ENCODE peak calls at places on chromosome X, in nine cellular contexts. One of them, this sample, is unnamed. For H3K27me3, the result is how much of the 10 kb centered on the place peaks cover.

GRCh38 chrX:41137589-41137988 is 52.3 kb downstream of the USP9X start:
- DNase-seq in transverse colon: no peak
- DNase-seq in GM23338: peak
- DNase-seq in HL-60: no peak
- DNase-seq in spleen: no peak
- DNase-seq in stomach: no peak
- DNase-seq in esophagus muscularis mucosa: no peak
- DNase-seq in upper lobe of left lung: no peak
- DNase-seq in HCT116: no peak
- DNase-seq in this sample: no peak

GRCh38 chrX:295136-295535 is 14.0 kb downstream of the PLCXD1 start:
- DNase-seq in stomach: no peak
- DNase-seq in transverse colon: no peak
- DNase-seq in upper lobe of left lung: no peak
- DNase-seq in HL-60: no peak
- DNase-seq in esophagus muscularis mucosa: no peak
- DNase-seq in HCT116: no peak
- DNase-seq in GM23338: no peak
- DNase-seq in spleen: peak
- DNase-seq in this sample: peak

GRCh38 chrX:40120838-40121580 is 23.3 kb upstream of the BCOR start:
- DNase-seq in stomach: no peak
- DNase-seq in transverse colon: no peak
- DNase-seq in GM23338: no peak
- DNase-seq in spleen: no peak
- DNase-seq in HL-60: peak
- DNase-seq in esophagus muscularis mucosa: no peak
- DNase-seq in upper lobe of left lung: no peak
- DNase-seq in HCT116: no peak
- DNase-seq in this sample: no peak

GRCh38 chrX:108437789-108438623 is at the start of gene COL4A6:
- DNase-seq in upper lobe of left lung: peak
- DNase-seq in esophagus muscularis mucosa: no peak
- DNase-seq in transverse colon: no peak
- DNase-seq in GM23338: peak
- DNase-seq in HCT116: no peak
- DNase-seq in spleen: no peak
- DNase-seq in HL-60: no peak
- DNase-seq in stomach: no peak
- DNase-seq in this sample: no peak

GRCh38 chrX:25049347-25049746 is 33.6 kb upstream of the ARX start:
- DNase-seq in HL-60: peak
- DNase-seq in upper lobe of left lung: no peak
- DNase-seq in GM23338: no peak
- DNase-seq in spleen: no peak
- DNase-seq in transverse colon: no peak
- DNase-seq in HCT116: no peak
- DNase-seq in stomach: no peak
- DNase-seq in esophagus muscularis mucosa: no peak
- DNase-seq in this sample: no peak

GRCh38 chrX:23952984-23953907 is 45.4 kb downstream of the CXorf58 start:
- DNase-seq in HL-60: peak
- DNase-seq in GM23338: peak
- DNase-seq in stomach: no peak
- DNase-seq in transverse colon: no peak
- DNase-seq in spleen: no peak
- DNase-seq in esophagus muscularis mucosa: no peak
- DNase-seq in upper lobe of left lung: peak
- DNase-seq in HCT116: no peak
- DNase-seq in this sample: no peak

GRCh38 chrX:33808636-33809035 is 323.5 kb downstream of the FAM47A start:
- DNase-seq in transverse colon: no peak
- DNase-seq in stomach: no peak
- DNase-seq in HL-60: no peak
- DNase-seq in upper lobe of left lung: no peak
- DNase-seq in GM23338: peak
- DNase-seq in spleen: no peak
- DNase-seq in esophagus muscularis mucosa: no peak
- DNase-seq in HCT116: no peak
- DNase-seq in this sample: no peak

GRCh38 chrX:17563515-17563914 is 173.8 kb upstream of the SCML1 start:
- DNase-seq in transverse colon: no peak
- DNase-seq in stomach: no peak
- DNase-seq in GM23338: no peak
- DNase-seq in HCT116: no peak
- DNase-seq in HL-60: peak
- DNase-seq in spleen: no peak
- DNase-seq in esophagus muscularis mucosa: no peak
- DNase-seq in upper lobe of left lung: no peak
- DNase-seq in this sample: no peak

GRCh38 chrX:134396174-134396573 is 63.8 kb upstream of the HPRT1 start:
- DNase-seq in HCT116: no peak
- DNase-seq in GM23338: peak
- DNase-seq in esophagus muscularis mucosa: no peak
- DNase-seq in spleen: no peak
- DNase-seq in upper lobe of left lung: no peak
- DNase-seq in HL-60: no peak
- DNase-seq in stomach: no peak
- DNase-seq in transverse colon: no peak
- DNase-seq in this sample: no peak

GRCh38 chrX:131792356-131792749 is 230.7 kb upstream of the STK26 start:
- DNase-seq in esophagus muscularis mucosa: no peak
- DNase-seq in stomach: peak
- DNase-seq in HL-60: peak
- DNase-seq in spleen: peak
- DNase-seq in HCT116: no peak
- DNase-seq in GM23338: no peak
- DNase-seq in upper lobe of left lung: peak
- DNase-seq in transverse colon: peak
- DNase-seq in this sample: no peak

GRCh38 chrX:47179221-47179927 is 14.3 kb upstream of the UBA1 start:
- DNase-seq in upper lobe of left lung: no peak
- DNase-seq in spleen: peak
- DNase-seq in GM23338: no peak
- DNase-seq in HL-60: no peak
- DNase-seq in transverse colon: no peak
- DNase-seq in HCT116: no peak
- DNase-seq in esophagus muscularis mucosa: no peak
- DNase-seq in stomach: no peak
- DNase-seq in this sample: peak

GRCh38 chrX:45748443-45748842 is 547.8 kb upstream of the DIPK2B start:
- DNase-seq in upper lobe of left lung: no peak
- DNase-seq in GM23338: no peak
- DNase-seq in esophagus muscularis mucosa: no peak
- DNase-seq in stomach: no peak
- DNase-seq in transverse colon: no peak
- DNase-seq in spleen: no peak
- DNase-seq in HCT116: no peak
- DNase-seq in HL-60: no peak
- DNase-seq in this sample: no peak

GRCh38 chrX:45747905-45748304 is 547.2 kb upstream of the DIPK2B start:
- DNase-seq in spleen: no peak
- DNase-seq in esophagus muscularis mucosa: no peak
- DNase-seq in stomach: no peak
- DNase-seq in transverse colon: no peak
- DNase-seq in HL-60: no peak
- DNase-seq in upper lobe of left lung: no peak
- DNase-seq in HCT116: no peak
- DNase-seq in GM23338: no peak
- DNase-seq in this sample: no peak

GRCh38 chrX:45750639-45751038 is 550.0 kb upstream of the DIPK2B start:
- DNase-seq in HCT116: no peak
- DNase-seq in stomach: peak
- DNase-seq in transverse colon: no peak
- DNase-seq in HL-60: no peak
- DNase-seq in esophagus muscularis mucosa: no peak
- DNase-seq in upper lobe of left lung: no peak
- DNase-seq in spleen: no peak
- DNase-seq in GM23338: no peak
- DNase-seq in this sample: peak

GRCh38 chrX:45749375-45749774 is 548.7 kb upstream of the DIPK2B start:
- DNase-seq in upper lobe of left lung: no peak
- DNase-seq in transverse colon: no peak
- DNase-seq in HCT116: no peak
- DNase-seq in stomach: no peak
- DNase-seq in GM23338: peak
- DNase-seq in spleen: no peak
- DNase-seq in HL-60: no peak
- DNase-seq in esophagus muscularis mucosa: no peak
- DNase-seq in this sample: no peak

GRCh38 chrX:45751156-45751555 is 550.5 kb upstream of the DIPK2B start:
- DNase-seq in esophagus muscularis mucosa: no peak
- DNase-seq in upper lobe of left lung: no peak
- DNase-seq in HCT116: no peak
- DNase-seq in spleen: no peak
- DNase-seq in transverse colon: no peak
- DNase-seq in stomach: no peak
- DNase-seq in GM23338: no peak
- DNase-seq in HL-60: no peak
- DNase-seq in this sample: no peak
- H3K27ac ChIP-seq in esophagus muscularis mucosa: peak
- H3K27ac ChIP-seq in upper lobe of left lung: no peak
- H3K27ac ChIP-seq in HCT116: peak
- H3K27ac ChIP-seq in spleen: no peak
- H3K27ac ChIP-seq in transverse colon: no peak
- H3K27ac ChIP-seq in stomach: no peak
- H3K27ac ChIP-seq in GM23338: no peak
- H3K27ac ChIP-seq in HL-60: no peak
- H3K27ac ChIP-seq in this sample: peak

GRCh38 chrX:151825927-151826471 is 86.7 kb upstream of the MAGEA4 start:
- DNase-seq in esophagus muscularis mucosa: peak
- DNase-seq in HCT116: no peak
- DNase-seq in transverse colon: no peak
- DNase-seq in spleen: no peak
- DNase-seq in HL-60: no peak
- DNase-seq in upper lobe of left lung: no peak
- DNase-seq in stomach: no peak
- DNase-seq in GM23338: peak
- DNase-seq in this sample: no peak
- TF ChIP-seq POLR2AphosphoS5 in esophagus muscularis mucosa: no peak
- TF ChIP-seq POLR2AphosphoS5 in HCT116: no peak
- TF ChIP-seq POLR2AphosphoS5 in transverse colon: no peak
- TF ChIP-seq POLR2AphosphoS5 in spleen: no peak
- TF ChIP-seq POLR2AphosphoS5 in HL-60: no peak
- TF ChIP-seq POLR2AphosphoS5 in upper lobe of left lung: no peak
- TF ChIP-seq POLR2AphosphoS5 in stomach: no peak
- TF ChIP-seq POLR2AphosphoS5 in GM23338: no peak
- TF ChIP-seq POLR2AphosphoS5 in this sample: no peak

GRCh38 chrX:42946544-42947223 is 168.7 kb upstream of the PPP1R2C start:
- DNase-seq in upper lobe of left lung: no peak
- DNase-seq in esophagus muscularis mucosa: no peak
- DNase-seq in spleen: no peak
- DNase-seq in HL-60: no peak
- DNase-seq in stomach: no peak
- DNase-seq in GM23338: no peak
- DNase-seq in HCT116: no peak
- DNase-seq in transverse colon: no peak
- DNase-seq in this sample: no peak

GRCh38 chrX:42943051-42943450 is 165.1 kb upstream of the PPP1R2C start:
- DNase-seq in HCT116: no peak
- DNase-seq in upper lobe of left lung: no peak
- DNase-seq in stomach: no peak
- DNase-seq in HL-60: no peak
- DNase-seq in transverse colon: no peak
- DNase-seq in GM23338: no peak
- DNase-seq in esophagus muscularis mucosa: no peak
- DNase-seq in spleen: no peak
- DNase-seq in this sample: no peak

GRCh38 chrX:42948723-42949122 is 170.8 kb upstream of the PPP1R2C start:
- DNase-seq in upper lobe of left lung: no peak
- DNase-seq in spleen: no peak
- DNase-seq in HCT116: no peak
- DNase-seq in stomach: no peak
- DNase-seq in transverse colon: no peak
- DNase-seq in esophagus muscularis mucosa: no peak
- DNase-seq in GM23338: no peak
- DNase-seq in HL-60: no peak
- DNase-seq in this sample: no peak

GRCh38 chrX:42941671-42942070 is 163.7 kb upstream of the PPP1R2C start:
- DNase-seq in stomach: no peak
- DNase-seq in HCT116: no peak
- DNase-seq in spleen: no peak
- DNase-seq in upper lobe of left lung: no peak
- DNase-seq in transverse colon: no peak
- DNase-seq in HL-60: no peak
- DNase-seq in GM23338: no peak
- DNase-seq in esophagus muscularis mucosa: no peak
- DNase-seq in this sample: no peak

DNA sequence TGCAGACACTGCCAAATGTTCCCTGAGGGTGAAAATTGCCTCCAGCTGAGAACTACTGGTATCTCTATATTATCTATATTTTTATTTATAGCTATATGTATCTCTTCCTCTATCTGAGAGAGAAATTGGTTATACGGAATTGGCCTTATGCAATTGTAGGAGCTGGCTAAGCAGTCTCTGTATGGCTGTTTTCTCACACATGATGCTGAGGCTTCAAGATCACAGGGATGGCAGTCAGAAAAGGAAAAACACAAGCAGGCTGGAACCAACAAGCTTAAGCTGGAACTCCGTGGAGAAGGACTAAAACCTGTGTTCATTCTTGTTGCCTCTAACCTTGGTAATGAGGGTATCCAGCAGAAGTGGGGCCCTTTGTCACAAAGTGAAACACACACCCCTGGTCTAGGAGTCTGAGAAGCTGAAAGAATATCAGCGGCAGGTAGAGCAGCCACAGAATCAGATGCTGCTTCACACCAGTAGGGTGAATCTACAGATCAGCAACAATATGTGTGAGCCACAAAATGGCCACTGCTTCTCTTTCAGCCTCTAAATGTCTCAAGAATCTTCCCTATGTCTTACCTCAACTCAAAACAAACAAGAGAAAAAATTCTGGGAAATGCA is 166.5 kb upstream of the PPP1R2C start:
- DNase-seq in spleen: no peak
- DNase-seq in stomach: no peak
- DNase-seq in upper lobe of left lung: no peak
- DNase-seq in esophagus muscularis mucosa: no peak
- DNase-seq in GM23338: no peak
- DNase-seq in HL-60: no peak
- DNase-seq in transverse colon: no peak
- DNase-seq in HCT116: no peak
- DNase-seq in this sample: no peak
- H3K27me3 ChIP-seq in spleen: under half
- H3K27me3 ChIP-seq in stomach: under half
- H3K27me3 ChIP-seq in upper lobe of left lung: under half
- H3K27me3 ChIP-seq in esophagus muscularis mucosa: under half
- H3K27me3 ChIP-seq in GM23338: under half
- H3K27me3 ChIP-seq in HL-60: under half
- H3K27me3 ChIP-seq in transverse colon: under half
- H3K27me3 ChIP-seq in HCT116: under half
- H3K27me3 ChIP-seq in this sample: under half

DNA sequence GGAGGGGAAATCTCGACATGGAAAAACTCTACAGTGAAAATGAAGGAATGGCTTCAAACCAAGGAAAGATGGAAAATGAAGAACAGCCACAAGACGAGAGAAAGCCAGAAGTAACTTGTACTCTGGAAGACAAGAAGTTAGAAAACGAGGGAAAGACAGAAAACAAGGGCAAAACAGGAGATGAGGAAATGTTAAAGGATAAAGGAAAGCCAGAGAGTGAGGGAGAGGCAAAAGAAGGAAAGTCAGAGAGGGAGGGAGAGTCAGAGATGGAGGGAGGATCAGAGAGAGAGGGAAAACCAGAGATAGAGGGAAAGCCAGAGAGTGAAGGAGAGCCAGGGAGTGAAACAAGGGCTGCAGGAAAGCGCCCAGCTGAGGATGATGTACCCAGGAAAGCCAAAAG is 1.3 kb downstream of the TCEAL4 start:
- DNase-seq in HL-60: no peak
- DNase-seq in esophagus muscularis mucosa: no peak
- DNase-seq in stomach: no peak
- DNase-seq in upper lobe of left lung: no peak
- DNase-seq in transverse colon: no peak
- DNase-seq in HCT116: no peak
- DNase-seq in GM23338: no peak
- DNase-seq in spleen: no peak
- DNase-seq in this sample: no peak
- H3K27ac ChIP-seq in HL-60: no peak
- H3K27ac ChIP-seq in esophagus muscularis mucosa: peak
- H3K27ac ChIP-seq in stomach: peak
- H3K27ac ChIP-seq in upper lobe of left lung: peak
- H3K27ac ChIP-seq in transverse colon: peak
- H3K27ac ChIP-seq in HCT116: no peak
- H3K27ac ChIP-seq in GM23338: no peak
- H3K27ac ChIP-seq in spleen: no peak
- H3K27ac ChIP-seq in this sample: peak

This sample was measured in breast epithelium.